ENCODE peak calls at places on chromosomes 4 and X, in six cellular contexts. Y is dorsolateral prefrontal cortex, O is astrocyte of the spinal cord, R is tibial artery, S is transverse colon, V is cardiac fibroblast. M is an unnamed sample.
A peak's percentile ranks its signal among the peaks of the same experiment; 100 is the strongest.

GRCh38 chrX:153333271-153333670 is 682 bp upstream of the ZNF275 start:
- DNase-seq in Y (no peak), O (peak; percentile 20), R (no peak), S (no peak), V (peak; percentile 64), M (no peak)

GRCh38 chrX:7088968-7089615 is 58.4 kb upstream of the STS start:
- DNase-seq in Y (no peak), O (no peak), R (no peak), S (no peak), V (no peak), M (no peak)

GRCh38 chrX:4588893-4589292 is 875.4 kb upstream of the PRKX start:
- DNase-seq in Y (no peak), O (no peak), R (no peak), S (no peak), V (no peak), M (no peak)

GRCh38 chr4:153616005-153616555 is 68.0 kb upstream of the TLR2 start:
- DNase-seq in Y (no peak), O (no peak), R (no peak), S (no peak), V (peak; percentile 15), M (no peak)

GRCh38 chrX:101062171-101062570 is 10.3 kb upstream of the TRMT2B start:
- DNase-seq in Y (no peak), O (no peak), R (no peak), S (no peak), V (peak; percentile 6), M (no peak)

GRCh38 chr4:72820107-72820506 is 249.4 kb downstream of the COX18 start:
- DNase-seq in Y (no peak), O (no peak), R (no peak), S (no peak), V (no peak), M (no peak)

GRCh38 chr4:8231551-8232049 is 32.5 kb downstream of the SH3TC1 start:
- DNase-seq in Y (no peak), O (no peak), R (no peak), S (no peak), V (no peak), M (no peak)

GRCh38 chr4:54745031-54745770 is 87.4 kb downstream of the KIT start:
- DNase-seq in Y (no peak), O (peak; percentile 12), R (no peak), S (no peak), V (peak; percentile 27), M (no peak)

GRCh38 chr4:16204505-16204904 is 21.8 kb downstream of the TAPT1 start:
- DNase-seq in Y (no peak), O (no peak), R (no peak), S (no peak), V (no peak), M (no peak)

GRCh38 chr4:142713282-142714030 is 132.6 kb downstream of the INPP4B start:
- DNase-seq in Y (no peak), O (no peak), R (no peak), S (no peak), V (no peak), M (no peak)

GRCh38 chr4:149997881-149998421 is 80.3 kb upstream of the DCLK2 start:
- DNase-seq in Y (no peak), O (peak; percentile 44), R (no peak), S (peak; percentile 27), V (peak; percentile 25), M (no peak)

GRCh38 chrX:13167444-13168207 is 123.2 kb upstream of the FAM9C start:
- DNase-seq in Y (no peak), O (peak; percentile 43), R (peak; percentile 31), S (no peak), V (peak; percentile 69), M (no peak)

GRCh38 chr4:3489451-3489962 is 26.4 kb downstream of the DOK7 start:
- DNase-seq in Y (no peak), O (no peak), R (no peak), S (no peak), V (peak; percentile 13), M (no peak)

GRCh38 chr4:113835005-113835404 is 73.5 kb upstream of the CAMK2D start:
- DNase-seq in Y (no peak), O (peak; percentile 68), R (no peak), S (no peak), V (peak; percentile 72), M (no peak)

GRCh38 chr4:182552948-182553347 is 309.7 kb downstream of the TENM3 start:
- DNase-seq in Y (no peak), O (no peak), R (no peak), S (no peak), V (no peak), M (no peak)

GRCh38 chr4:182549386-182549785 is 306.2 kb downstream of the TENM3 start:
- DNase-seq in Y (no peak), O (no peak), R (no peak), S (no peak), V (no peak), M (no peak)

GRCh38 chr4:182555997-182556418 is 312.8 kb downstream of the TENM3 start:
- DNase-seq in Y (no peak), O (peak; percentile 78), R (no peak), S (no peak), V (peak; percentile 38), M (no peak)

GRCh38 chr4:182556576-182556975 is 313.4 kb downstream of the TENM3 start:
- DNase-seq in Y (no peak), O (peak; percentile 59), R (no peak), S (no peak), V (no peak), M (no peak)

DNA sequence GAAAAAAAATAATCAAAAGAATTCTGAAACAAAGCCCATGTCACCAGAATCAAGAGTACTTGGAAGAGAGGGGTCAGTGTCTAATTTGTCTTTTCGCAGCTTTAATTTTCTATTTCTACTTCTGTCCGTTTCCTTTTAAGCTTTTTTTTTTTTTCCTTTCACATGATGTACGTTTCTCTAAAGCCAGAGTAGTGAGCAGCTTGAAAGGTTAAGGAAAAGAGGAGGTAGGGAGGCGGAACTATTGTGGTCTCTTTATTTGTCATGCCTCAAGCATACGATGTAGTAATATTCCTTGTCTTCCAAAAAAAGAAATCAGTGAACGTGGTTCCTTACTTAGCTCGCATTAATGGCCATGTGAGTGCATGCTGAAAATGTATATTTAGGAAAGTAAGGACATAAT is 311.5 kb downstream of the TENM3 start:
- DNase-seq in Y (no peak), O (peak; percentile 38), R (no peak), S (no peak), V (no peak), M (no peak)
- H3K4me3 ChIP-seq in Y (no peak overlapping the region), O (no peak overlapping the region), R (no peak overlapping the region), S (no peak overlapping the region), V (no peak overlapping the region), M (no peak overlapping the region)

DNA sequence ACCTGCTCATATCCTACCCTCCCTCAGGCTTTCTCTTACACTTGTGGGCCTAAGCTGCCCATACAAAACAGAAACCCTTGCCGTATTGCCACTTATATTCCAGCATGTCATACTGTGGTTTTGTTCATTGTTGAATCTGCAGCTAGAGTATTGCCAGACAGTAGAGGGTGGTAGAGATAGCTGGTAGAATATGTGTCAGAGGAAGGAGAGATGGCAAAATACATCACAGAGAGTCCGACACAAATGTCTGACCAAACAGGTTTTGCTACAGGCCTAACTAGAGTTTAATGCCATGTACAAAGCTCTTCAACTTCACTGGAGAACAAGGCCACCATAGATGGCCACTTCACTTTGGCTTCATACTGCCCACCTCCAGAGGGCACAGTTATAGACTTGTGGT is 160.1 kb downstream of the EFHC2 start:
- DNase-seq in Y (no peak), O (no peak), R (no peak), S (no peak), V (no peak), M (no peak)
- TF ChIP-seq CTCF in Y (peak; percentile 26), O (no peak), R (no peak), S (no peak), V (no peak), M (no peak)

GRCh38 chr4:105343523-105343931 is 130.3 kb downstream of the PPA2 start:
- DNase-seq in Y (no peak), O (peak; percentile 12), R (no peak), S (no peak), V (peak; percentile 1), M (no peak)
- H3K4me3 ChIP-seq in Y (no peak overlapping the region), O (no peak overlapping the region), R (no peak overlapping the region), S (no peak overlapping the region), V (no peak overlapping the region), M (no peak overlapping the region)

GRCh38 chrX:29044802-29045201 is 457.6 kb downstream of the IL1RAPL1 start:
- DNase-seq in Y (no peak), O (peak; percentile 16), R (no peak), S (no peak), V (peak; percentile 26), M (no peak)
- TF ChIP-seq CTCF in Y (peak; percentile 6), O (peak; percentile 38), R (no peak), S (no peak), V (peak; percentile 28), M (no peak)

DNA sequence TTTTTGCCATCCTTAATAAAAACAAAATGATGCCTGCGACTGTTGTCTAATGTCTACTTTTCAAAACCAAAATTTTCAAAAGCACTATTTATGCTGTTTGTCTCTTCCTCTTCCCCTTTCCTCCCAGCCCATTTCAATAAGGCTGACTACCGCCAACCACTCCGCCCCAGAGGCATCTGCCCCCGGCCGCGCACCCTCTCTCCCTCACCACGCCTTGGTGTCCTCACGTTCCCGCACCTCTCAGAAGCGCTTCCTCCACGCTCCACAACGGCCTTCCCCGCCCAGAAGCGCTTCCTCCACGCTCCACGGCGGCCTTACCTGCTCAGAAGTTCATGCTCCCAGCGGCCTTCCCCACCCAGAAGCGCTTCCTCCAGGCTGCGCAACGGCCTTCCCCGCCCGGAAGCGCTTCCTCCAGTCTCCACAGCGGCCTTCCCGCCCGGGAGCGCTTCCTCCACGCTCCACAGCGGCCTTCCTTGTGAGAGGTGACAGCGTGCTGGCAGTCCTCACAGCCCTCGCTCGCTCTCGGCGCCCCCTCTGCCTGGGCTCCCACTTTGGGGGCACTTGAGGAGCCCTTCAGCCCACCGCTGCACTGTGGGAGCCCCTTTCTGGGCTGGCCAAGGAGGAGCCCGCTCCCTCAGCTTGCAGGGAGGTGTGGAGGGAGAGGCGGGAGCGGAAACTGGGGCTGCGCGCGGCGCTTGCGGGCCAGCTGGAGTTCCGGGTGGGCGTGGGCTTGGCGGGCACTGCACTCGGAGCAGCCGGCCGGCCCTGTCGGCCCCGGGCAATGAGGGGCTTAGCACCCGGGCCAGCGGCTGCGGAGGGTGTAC is 490.4 kb upstream of the ZFP42 start:
- DNase-seq in Y (no peak), O (no peak), R (no peak), S (no peak), V (no peak), M (no peak)
- H3K4me3 ChIP-seq in Y (no peak overlapping the region), O (no peak overlapping the region), R (no peak overlapping the region), S (no peak overlapping the region), V (no peak overlapping the region), M (no peak overlapping the region)

DNA sequence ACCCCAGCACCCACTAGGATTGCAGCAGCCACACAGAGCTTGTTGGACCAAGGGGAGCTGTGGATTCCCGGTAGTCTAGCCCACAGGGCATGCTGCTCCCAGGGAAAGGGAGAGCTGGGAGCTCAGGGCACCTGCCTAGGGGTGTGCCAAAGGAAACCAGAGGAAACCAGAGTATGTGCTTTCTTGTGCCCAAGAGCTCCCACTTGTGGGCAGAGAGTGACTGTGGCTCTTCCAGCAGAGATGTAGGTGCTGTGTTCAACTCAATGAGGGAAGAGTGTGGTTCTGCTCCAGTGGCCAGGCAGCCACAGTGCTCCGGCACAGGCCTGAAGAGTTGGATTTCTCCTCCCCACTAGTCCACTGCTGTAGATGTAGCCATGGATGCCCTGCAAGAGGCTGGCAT is 1050.0 kb upstream of the INTU start:
- DNase-seq in Y (no peak), O (no peak), R (no peak), S (no peak), V (no peak), M (no peak)
- TF ChIP-seq CTCF in Y (no peak), O (peak; percentile 15), R (no peak), S (no peak), V (peak; percentile 24), M (peak; percentile 10)

M was measured in GM12864.